ENCODE peak calls at places on chromosomes 7 and 10, in four cellular contexts. Z is K562, K is CD14-positive monocyte, F is right lobe of liver. D is an unnamed sample.

GRCh38 chr7:30240401-30240800 is 44.0 kb upstream of the ZNRF2 start:
- DNase-seq in F (no peak), Z (no peak), K (no peak), D (no peak)

GRCh38 chr7:6256709-6257535 is 15.5 kb downstream of the CYTH3 start:
- DNase-seq in Z (no peak), F (peak; percentile 60), K (no peak), D (no peak)

GRCh38 chr7:141477866-141478265 is 73.3 kb upstream of the AGK start:
- DNase-seq in K (no peak), F (no peak), Z (no peak), D (no peak)

GRCh38 chr7:40536406-40536805 is 401.6 kb downstream of the SUGCT start:
- DNase-seq in K (no peak), F (no peak), Z (no peak), D (no peak)

GRCh38 chr10:5146920-5147254 is 38.1 kb downstream of the AKR1C8 start:
- DNase-seq in Z (no peak), F (no peak), K (no peak), D (no peak)

GRCh38 chr10:72084094-72084459 is 4.3 kb downstream of the SPOCK2 start:
- DNase-seq in F (no peak), Z (no peak), K (no peak), D (no peak)

GRCh38 chr10:71244638-71245419 is 32.5 kb downstream of the UNC5B start:
- DNase-seq in Z (no peak), F (no peak), K (no peak), D (peak; percentile 95)

GRCh38 chr7:101927389-101928306 is 110.2 kb downstream of the CUX1 start:
- DNase-seq in F (no peak), Z (no peak), K (no peak), D (peak; percentile 58)

GRCh38 chr10:43739171-43739570 is 90.5 kb upstream of the ZNF32 start:
- DNase-seq in Z (no peak), K (no peak), F (no peak), D (no peak)

GRCh38 chr7:28470344-28470743 is 58.0 kb downstream of the CREB5 start:
- DNase-seq in Z (no peak), F (no peak), K (no peak), D (no peak)

GRCh38 chr7:45716380-45717203 is 142.4 kb downstream of the ADCY1 start:
- DNase-seq in Z (no peak), K (no peak), F (peak; percentile 53), D (peak; percentile 71)

GRCh38 chr10:48996-49395 is at the start of gene TUBB8:
- DNase-seq in Z (no peak), K (no peak), F (no peak), D (no peak)

GRCh38 chr10:49384268-49384953 is 11.5 kb downstream of the DRGX start:
- DNase-seq in F (no peak), K (no peak), Z (no peak), D (no peak)

GRCh38 chr7:50142421-50143113 is 49.5 kb upstream of the ZPBP start:
- DNase-seq in F (no peak), K (no peak), Z (peak; percentile 26), D (no peak)

GRCh38 chr7:20581956-20582355 is 33.5 kb upstream of the ABCB5 start:
- DNase-seq in K (no peak), F (no peak), Z (no peak), D (no peak)

GRCh38 chr10:5349362-5349761 is 15.4 kb upstream of the UCN3 start:
- DNase-seq in Z (no peak), F (no peak), K (no peak), D (no peak)

GRCh38 chr7:229184-229964 is 37.0 kb downstream of the FAM20C start:
- DNase-seq in F (no peak), Z (no peak), K (no peak), D (no peak)

GRCh38 chr10:38047666-38048065 is 37.2 kb downstream of the ZNF33A start:
- DNase-seq in K (no peak), Z (no peak), F (no peak), D (no peak)

GRCh38 chr10:24097771-24098207 is 111.1 kb upstream of the KIAA1217 start:
- DNase-seq in Z (no peak), K (no peak), F (no peak), D (no peak)

GRCh38 chr7:32586291-32587221 is 91.3 kb downstream of the AVL9 start:
- DNase-seq in Z (peak; percentile 21), F (no peak), K (no peak), D (no peak)

GRCh38 chr10:3365630-3366029 is 193.0 kb upstream of the PITRM1 start:
- DNase-seq in Z (no peak), K (no peak), F (no peak), D (no peak)

GRCh38 chr7:132465516-132465915 is 110.8 kb downstream of the PLXNA4 start:
- DNase-seq in K (no peak), F (no peak), Z (no peak), D (no peak)

GRCh38 chr10:33459597-33459996 is 125.1 kb upstream of the NRP1 start:
- DNase-seq in Z (no peak), F (no peak), K (no peak), D (no peak)

GRCh38 chr10:124543146-124543545 is 81.5 kb downstream of the LHPP start:
- DNase-seq in Z (no peak), K (no peak), F (no peak), D (no peak)

GRCh38 chr10:5387169-5387568 is 17.5 kb downstream of the TUBAL3 start:
- DNase-seq in F (no peak), K (no peak), Z (no peak), D (no peak)

GRCh38 chr7:149779502-149779805 is 6.1 kb upstream of the ZNF467 start:
- DNase-seq in K (no peak), F (no peak), Z (no peak), D (peak; percentile 68)

GRCh38 chr7:124879103-124879502 is 50.5 kb downstream of the POT1 start:
- DNase-seq in F (no peak), K (no peak), Z (no peak), D (no peak)

GRCh38 chr7:143480501-143480900 is 2.8 kb downstream of the TAS2R41 start:
- DNase-seq in Z (no peak), K (no peak), F (no peak), D (no peak)

DNA sequence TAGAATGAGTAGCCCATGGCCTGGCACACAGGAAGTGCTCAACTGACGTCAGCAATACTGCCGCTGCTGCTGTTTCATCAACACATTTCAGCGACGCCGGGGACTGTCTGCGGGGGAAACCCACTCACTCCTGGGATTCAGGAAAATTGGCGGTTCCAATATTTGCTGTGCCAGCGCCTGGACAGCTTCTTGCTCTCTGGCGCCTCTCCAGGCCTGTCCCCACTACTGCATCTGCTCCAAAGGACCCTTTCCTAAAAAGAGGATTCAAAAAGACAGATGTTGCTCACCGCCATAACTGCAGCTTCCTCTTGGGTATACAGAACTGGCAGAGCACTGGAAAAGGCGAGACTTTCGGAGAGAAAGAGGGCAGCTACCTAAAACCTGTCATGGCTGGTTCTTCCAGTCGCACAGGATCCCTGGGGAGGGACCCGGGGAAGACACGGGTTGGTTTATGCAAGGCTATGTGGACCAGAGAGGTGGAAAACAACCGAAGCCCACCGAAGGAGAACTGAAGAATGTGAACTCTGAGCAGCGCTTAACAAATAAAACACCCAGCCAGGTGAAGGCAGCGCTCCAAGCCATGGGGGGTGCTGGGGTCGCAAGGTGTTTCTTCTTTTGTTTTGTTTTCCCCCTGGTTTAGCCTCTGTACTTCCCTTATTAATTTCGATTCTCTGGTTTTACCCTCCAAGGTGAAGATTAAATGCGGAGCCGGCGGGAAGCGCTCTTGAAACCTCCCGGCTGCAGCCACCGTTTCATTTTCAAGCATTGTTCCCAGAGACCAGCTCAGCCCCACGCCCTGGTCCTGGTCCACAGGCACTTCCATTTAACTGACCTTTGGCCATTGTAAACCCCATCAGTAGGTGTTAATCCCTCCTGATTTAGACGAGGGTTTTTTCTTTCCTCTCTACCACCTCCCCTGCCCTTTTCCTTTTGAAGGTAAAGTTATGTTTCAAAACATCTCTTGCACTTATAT is 39.5 kb upstream of the ENO4 start:
- DNase-seq in F (no peak), Z (peak; percentile 53), K (no peak), D (no peak)
- TF ChIP-seq CTCF in F (peak; percentile 26), Z (peak; percentile 57), K (peak; percentile 56), D (peak; percentile 57)

GRCh38 chr10:90777614-90778013 is 80.2 kb downstream of the HTR7 start:
- DNase-seq in K (no peak), F (no peak), Z (no peak), D (no peak)

GRCh38 chr10:90775351-90776028 is 82.3 kb downstream of the HTR7 start:
- DNase-seq in F (no peak), K (no peak), Z (no peak), D (no peak)

GRCh38 chr10:90780488-90780887 is 77.4 kb downstream of the HTR7 start:
- DNase-seq in F (no peak), K (no peak), Z (no peak), D (no peak)

DNA sequence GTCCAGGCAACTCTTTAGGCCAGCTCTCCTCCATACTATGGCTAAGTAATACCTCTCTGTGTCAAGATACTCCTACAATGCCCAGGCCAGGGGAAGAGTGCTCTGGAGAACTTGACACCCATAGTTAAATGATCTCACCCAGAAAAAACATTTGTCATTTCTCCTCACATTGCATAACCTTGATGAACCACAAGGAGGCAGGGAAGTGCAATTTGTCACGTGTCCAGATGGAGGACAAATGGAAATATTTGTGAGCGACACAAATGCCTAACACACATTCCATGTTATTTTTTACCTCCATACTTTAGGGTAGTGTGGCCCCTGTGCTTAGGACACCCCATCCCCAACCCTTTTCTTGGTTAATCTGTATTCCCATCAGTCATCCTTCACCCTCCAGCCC is 78.3 kb downstream of the HTR7 start:
- DNase-seq in F (no peak), K (no peak), Z (peak; percentile 9), D (no peak)
- TF ChIP-seq CTCF in F (no peak), K (peak; percentile 38), Z (peak; percentile 63), D (peak; percentile 39)

GRCh38 chr7:104843198-104843597 is 170.8 kb upstream of the KMT2E start:
- DNase-seq in F (no peak), Z (no peak), K (no peak), D (no peak)

GRCh38 chr7:104841798-104842197 is 172.2 kb upstream of the KMT2E start:
- DNase-seq in K (no peak), F (no peak), Z (no peak), D (no peak)

GRCh38 chr7:104836976-104837375 is 177.0 kb upstream of the KMT2E start:
- DNase-seq in K (no peak), F (no peak), Z (no peak), D (no peak)

GRCh38 chr7:104838537-104839299 is 175.3 kb upstream of the KMT2E start:
- DNase-seq in F (no peak), K (no peak), Z (no peak), D (no peak)

GRCh38 chr7:104839842-104840241 is 174.2 kb upstream of the KMT2E start:
- DNase-seq in Z (no peak), K (no peak), F (no peak), D (no peak)
- TF ChIP-seq CTCF in Z (no peak), K (no peak), F (no peak), D (no peak)

DNA sequence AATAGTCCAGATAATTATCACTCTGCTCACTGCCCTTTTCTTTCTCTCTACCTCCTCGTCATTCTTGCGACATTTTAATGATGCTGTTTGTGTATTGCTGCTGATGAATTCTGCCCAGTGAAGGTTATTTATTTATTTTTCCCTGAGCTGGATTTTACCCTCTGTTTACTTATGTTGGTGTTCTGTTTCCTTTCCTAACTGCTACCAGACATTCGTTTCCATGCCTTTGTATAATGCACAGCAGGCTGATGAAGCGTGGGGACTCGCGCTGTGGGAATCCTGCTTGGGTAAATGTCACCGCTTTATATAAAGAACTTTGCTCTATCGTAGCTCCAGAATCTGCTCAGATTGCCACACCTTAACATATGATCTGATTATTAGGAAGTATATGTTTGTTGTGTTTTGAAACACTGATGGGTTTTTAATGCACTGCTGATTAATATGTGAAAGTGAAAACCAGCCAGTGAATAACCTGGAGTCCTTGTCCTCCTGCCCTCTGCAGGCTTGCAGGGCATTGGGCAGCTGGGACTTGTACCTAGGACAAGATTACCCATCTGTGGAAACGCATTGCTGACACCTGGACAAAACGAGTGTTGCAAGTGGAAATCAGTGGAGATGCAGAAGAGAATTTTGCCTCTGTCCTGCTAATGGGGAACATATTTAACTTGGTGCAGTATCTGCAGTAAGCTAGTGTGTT is 291.5 kb downstream of the SDK1 start:
- DNase-seq in Z (no peak), K (no peak), F (no peak), D (no peak)
- TF ChIP-seq CTCF in Z (no peak), K (no peak), F (peak; percentile 13), D (no peak)